ENCODE peak calls at places on chromosomes 6 and 20, in seven cellular contexts. X, W, S, N, G, Q and C are unnamed samples.

GRCh38 chr20:38665886-38666285 is 58.4 kb upstream of the SLC32A1 start:
- DNase-seq in W (no peak), S (no peak), Q (no peak), X (no peak), G (no peak), N (no peak), C (no peak)

GRCh38 chr6:108179741-108180140 is 13.9 kb downstream of the NR2E1 start:
- DNase-seq in W (no peak), S (no peak), Q (no peak), N (no peak), G (no peak), X (no peak), C (no peak)

GRCh38 chr6:11413728-11414127 is 123.8 kb upstream of the TMEM170B start:
- DNase-seq in W (peak), Q (no peak), G (peak), X (peak), N (no peak), S (no peak), C (no peak)

GRCh38 chr6:71197770-71198169 is 90.8 kb upstream of the OGFRL1 start:
- DNase-seq in S (no peak), N (no peak), W (peak), X (peak), G (peak), Q (peak), C (no peak)

GRCh38 chr6:90107721-90108364 is 188.8 kb downstream of the BACH2 start:
- DNase-seq in Q (no peak), S (no peak), X (no peak), W (no peak), G (no peak), N (no peak), C (no peak)

GRCh38 chr6:29647927-29648642 is 8.8 kb upstream of the MOG start:
- DNase-seq in S (no peak), Q (peak), W (peak), N (no peak), G (peak), X (peak), C (no peak)

GRCh38 chr6:4066029-4066755 is 12.7 kb downstream of the FAM217A start:
- DNase-seq in G (no peak), X (no peak), W (no peak), N (no peak), S (no peak), Q (no peak), C (no peak)

GRCh38 chr6:168834814-168835213 is 393.8 kb downstream of the SMOC2 start:
- DNase-seq in S (no peak), N (no peak), X (no peak), W (no peak), G (no peak), Q (no peak), C (no peak)

GRCh38 chr20:16898433-16898832 is 150.3 kb downstream of the OTOR start:
- DNase-seq in Q (no peak), W (peak), S (peak), N (no peak), X (peak), G (peak), C (no peak)

GRCh38 chr6:165204807-165205545 is 104.4 kb downstream of the C6orf118 start:
- DNase-seq in G (no peak), Q (no peak), W (no peak), N (no peak), S (no peak), X (no peak), C (no peak)

GRCh38 chr6:105522626-105523322 is 119.9 kb upstream of the PREP start:
- DNase-seq in S (no peak), Q (no peak), W (no peak), X (no peak), N (no peak), G (peak), C (no peak)

GRCh38 chr6:20447581-20448132 is 46.0 kb downstream of the E2F3 start:
- DNase-seq in N (no peak), G (peak), X (no peak), S (no peak), Q (peak), W (no peak), C (no peak)

GRCh38 chr6:122753688-122754056 is 25.8 kb upstream of the FABP7 start:
- DNase-seq in N (no peak), G (no peak), X (peak), S (no peak), W (no peak), Q (peak), C (no peak)

GRCh38 chr6:15493437-15494168 is 169.2 kb downstream of the DTNBP1 start:
- DNase-seq in X (peak), Q (no peak), G (peak), N (no peak), W (peak), S (no peak), C (no peak)

GRCh38 chr6:28105286-28105685 is 19.1 kb upstream of the ZSCAN16 start:
- DNase-seq in X (peak), W (peak), G (peak), N (no peak), Q (no peak), S (no peak), C (no peak)

GRCh38 chr20:62742979-62743776 is 34.5 kb downstream of the NTSR1 start:
- DNase-seq in S (no peak), W (no peak), N (peak), Q (no peak), G (no peak), X (no peak), C (no peak)

GRCh38 chr6:27893059-27893835 is 18.9 kb downstream of the OR2B2 start:
- DNase-seq in S (peak), Q (peak), X (peak), W (peak), N (peak), G (peak), C (peak)

GRCh38 chr20:49431345-49431744 is 51.1 kb downstream of the KCNB1 start:
- DNase-seq in X (no peak), W (no peak), S (no peak), Q (no peak), N (no peak), G (peak), C (no peak)

GRCh38 chr20:59010995-59011873 is 4.2 kb upstream of the CTSZ start:
- DNase-seq in S (no peak), N (no peak), Q (peak), W (peak), X (peak), G (peak), C (no peak)

GRCh38 chr20:60410865-60411264 is 452.6 kb downstream of the CDH26 start:
- DNase-seq in G (no peak), N (no peak), W (no peak), Q (no peak), S (no peak), X (no peak), C (no peak)

GRCh38 chr20:8162610-8163009 is 30.5 kb downstream of the PLCB1 start:
- DNase-seq in G (no peak), W (no peak), N (no peak), S (no peak), X (no peak), Q (no peak), C (no peak)

GRCh38 chr6:139376054-139376355 is 1.6 kb upstream of the CITED2 start:
- DNase-seq in Q (peak), W (peak), S (no peak), N (peak), X (peak), G (no peak), C (no peak)

GRCh38 chr20:43550456-43550855 is 8.4 kb upstream of the SGK2 start:
- DNase-seq in W (no peak), S (no peak), N (peak), X (no peak), Q (no peak), G (no peak), C (no peak)

GRCh38 chr6:133584903-133585302 is 304.0 kb upstream of the TCF21 start:
- DNase-seq in Q (no peak), G (no peak), S (no peak), W (no peak), N (no peak), X (no peak), C (no peak)

GRCh38 chr20:36606171-36607116 is 865 bp downstream of the RAB5IF start:
- DNase-seq in Q (peak), G (peak), S (no peak), X (peak), W (peak), N (no peak), C (no peak)

GRCh38 chr6:113859349-113860164 is 2.4 kb downstream of the MARCKS start:
- DNase-seq in N (peak), G (peak), X (peak), W (peak), S (no peak), Q (peak), C (peak)

GRCh38 chr6:102907181-102907580 is 1513.7 kb downstream of the GRIK2 start:
- DNase-seq in W (no peak), G (no peak), S (no peak), N (no peak), X (no peak), Q (no peak), C (no peak)

GRCh38 chr6:128725271-128726233 is 157.4 kb upstream of the LAMA2 start:
- DNase-seq in Q (peak), N (no peak), W (peak), S (no peak), X (peak), G (peak), C (no peak)

GRCh38 chr6:78942451-78942850 is 75.1 kb downstream of the IRAK1BP1 start:
- DNase-seq in Q (peak), W (peak), S (no peak), N (no peak), X (peak), G (peak), C (no peak)